ENCODE peak calls at places on chromosome 12, in six cellular contexts. One of them, this sample, is unnamed.

GRCh38 chr12:77940011-77940423 is 109.3 kb downstream of the NAV3 start:
- DNase-seq in EL: peak; percentile 90
- DNase-seq in substantia nigra: no peak
- DNase-seq in anterior cingulate cortex: no peak
- DNase-seq in T-helper 17 cell: no peak
- DNase-seq in stimulated activated CD8-positive, alpha-beta memory T cell treated with anti-CD3 and anti-CD28 coated beads, Interleukin-12 subunit alpha, Interleukin-12 subunit beta, amount 100 ng/mL, for 1 hour: no peak
- DNase-seq in this sample: no peak

GRCh38 chr12:28191018-28191595 is 851 bp downstream of the CCDC91 start:
- DNase-seq in EL: peak; percentile 69
- DNase-seq in substantia nigra: no peak
- DNase-seq in anterior cingulate cortex: no peak
- DNase-seq in T-helper 17 cell: peak; percentile 18
- DNase-seq in stimulated activated CD8-positive, alpha-beta memory T cell treated with anti-CD3 and anti-CD28 coated beads, Interleukin-12 subunit alpha, Interleukin-12 subunit beta, amount 100 ng/mL, for 1 hour: no peak
- DNase-seq in this sample: no peak

GRCh38 chr12:23464241-23464812 is 485.1 kb downstream of the SOX5 start:
- DNase-seq in EL: no peak
- DNase-seq in substantia nigra: no peak
- DNase-seq in anterior cingulate cortex: no peak
- DNase-seq in T-helper 17 cell: no peak
- DNase-seq in stimulated activated CD8-positive, alpha-beta memory T cell treated with anti-CD3 and anti-CD28 coated beads, Interleukin-12 subunit alpha, Interleukin-12 subunit beta, amount 100 ng/mL, for 1 hour: no peak
- DNase-seq in this sample: no peak

GRCh38 chr12:63845726-63846125 is 1.2 kb downstream of the SRGAP1 start:
- DNase-seq in EL: peak; percentile 61
- DNase-seq in substantia nigra: no peak
- DNase-seq in anterior cingulate cortex: no peak
- DNase-seq in T-helper 17 cell: no peak
- DNase-seq in stimulated activated CD8-positive, alpha-beta memory T cell treated with anti-CD3 and anti-CD28 coated beads, Interleukin-12 subunit alpha, Interleukin-12 subunit beta, amount 100 ng/mL, for 1 hour: no peak
- DNase-seq in this sample: no peak

GRCh38 chr12:47975036-47975620 is 11.7 kb downstream of the TMEM106C start:
- DNase-seq in EL: no peak
- DNase-seq in substantia nigra: no peak
- DNase-seq in anterior cingulate cortex: no peak
- DNase-seq in T-helper 17 cell: no peak
- DNase-seq in stimulated activated CD8-positive, alpha-beta memory T cell treated with anti-CD3 and anti-CD28 coated beads, Interleukin-12 subunit alpha, Interleukin-12 subunit beta, amount 100 ng/mL, for 1 hour: no peak
- DNase-seq in this sample: no peak

GRCh38 chr12:55716582-55717396 is 943 bp downstream of the BLOC1S1 start:
- DNase-seq in EL: peak; percentile 64
- DNase-seq in substantia nigra: no peak
- DNase-seq in anterior cingulate cortex: no peak
- DNase-seq in T-helper 17 cell: no peak
- DNase-seq in stimulated activated CD8-positive, alpha-beta memory T cell treated with anti-CD3 and anti-CD28 coated beads, Interleukin-12 subunit alpha, Interleukin-12 subunit beta, amount 100 ng/mL, for 1 hour: no peak
- DNase-seq in this sample: no peak

GRCh38 chr12:5051334-5051733 is 7.7 kb downstream of the KCNA5 start:
- DNase-seq in EL: no peak
- DNase-seq in substantia nigra: no peak
- DNase-seq in anterior cingulate cortex: no peak
- DNase-seq in T-helper 17 cell: no peak
- DNase-seq in stimulated activated CD8-positive, alpha-beta memory T cell treated with anti-CD3 and anti-CD28 coated beads, Interleukin-12 subunit alpha, Interleukin-12 subunit beta, amount 100 ng/mL, for 1 hour: no peak
- DNase-seq in this sample: no peak

GRCh38 chr12:6768385-6769002 is 2.3 kb downstream of the PTMS start:
- DNase-seq in EL: peak; percentile 25
- DNase-seq in substantia nigra: no peak
- DNase-seq in anterior cingulate cortex: no peak
- DNase-seq in T-helper 17 cell: no peak
- DNase-seq in stimulated activated CD8-positive, alpha-beta memory T cell treated with anti-CD3 and anti-CD28 coated beads, Interleukin-12 subunit alpha, Interleukin-12 subunit beta, amount 100 ng/mL, for 1 hour: no peak
- DNase-seq in this sample: no peak

GRCh38 chr12:807041-807717 is 54.8 kb downstream of the WNK1 start:
- DNase-seq in EL: no peak
- DNase-seq in substantia nigra: no peak
- DNase-seq in anterior cingulate cortex: no peak
- DNase-seq in T-helper 17 cell: no peak
- DNase-seq in stimulated activated CD8-positive, alpha-beta memory T cell treated with anti-CD3 and anti-CD28 coated beads, Interleukin-12 subunit alpha, Interleukin-12 subunit beta, amount 100 ng/mL, for 1 hour: no peak
- DNase-seq in this sample: no peak

GRCh38 chr12:75722714-75723200 is 211.3 kb upstream of the KRR1 start:
- DNase-seq in EL: peak; percentile 86
- DNase-seq in substantia nigra: peak; percentile 4
- DNase-seq in anterior cingulate cortex: peak; percentile 24
- DNase-seq in T-helper 17 cell: no peak
- DNase-seq in stimulated activated CD8-positive, alpha-beta memory T cell treated with anti-CD3 and anti-CD28 coated beads, Interleukin-12 subunit alpha, Interleukin-12 subunit beta, amount 100 ng/mL, for 1 hour: peak; percentile 16
- DNase-seq in this sample: no peak

GRCh38 chr12:131869871-131870418 is 24.5 kb upstream of the ULK1 start:
- DNase-seq in EL: peak; percentile 87
- DNase-seq in substantia nigra: no peak
- DNase-seq in anterior cingulate cortex: no peak
- DNase-seq in T-helper 17 cell: no peak
- DNase-seq in stimulated activated CD8-positive, alpha-beta memory T cell treated with anti-CD3 and anti-CD28 coated beads, Interleukin-12 subunit alpha, Interleukin-12 subunit beta, amount 100 ng/mL, for 1 hour: no peak
- DNase-seq in this sample: no peak

GRCh38 chr12:121334513-121335343 is 17.5 kb downstream of the ANAPC5 start:
- DNase-seq in EL: peak; percentile 61
- DNase-seq in substantia nigra: no peak
- DNase-seq in anterior cingulate cortex: no peak
- DNase-seq in T-helper 17 cell: no peak
- DNase-seq in stimulated activated CD8-positive, alpha-beta memory T cell treated with anti-CD3 and anti-CD28 coated beads, Interleukin-12 subunit alpha, Interleukin-12 subunit beta, amount 100 ng/mL, for 1 hour: no peak
- DNase-seq in this sample: peak; percentile 36

GRCh38 chr12:110696283-110696682 is 7.4 kb upstream of the HVCN1 start:
- DNase-seq in EL: no peak
- DNase-seq in substantia nigra: no peak
- DNase-seq in anterior cingulate cortex: no peak
- DNase-seq in T-helper 17 cell: no peak
- DNase-seq in stimulated activated CD8-positive, alpha-beta memory T cell treated with anti-CD3 and anti-CD28 coated beads, Interleukin-12 subunit alpha, Interleukin-12 subunit beta, amount 100 ng/mL, for 1 hour: no peak
- DNase-seq in this sample: no peak

GRCh38 chr12:117875652-117876491 is 92.9 kb downstream of the KSR2 start:
- DNase-seq in EL: peak; percentile 40
- DNase-seq in substantia nigra: peak; percentile 18
- DNase-seq in anterior cingulate cortex: peak; percentile 39
- DNase-seq in T-helper 17 cell: peak; percentile 43
- DNase-seq in stimulated activated CD8-positive, alpha-beta memory T cell treated with anti-CD3 and anti-CD28 coated beads, Interleukin-12 subunit alpha, Interleukin-12 subunit beta, amount 100 ng/mL, for 1 hour: no peak
- DNase-seq in this sample: no peak

GRCh38 chr12:6285063-6285477 is 25.4 kb upstream of the PLEKHG6 start:
- DNase-seq in EL: peak; percentile 77
- DNase-seq in substantia nigra: peak; percentile 41
- DNase-seq in anterior cingulate cortex: peak; percentile 16
- DNase-seq in T-helper 17 cell: peak; percentile 46
- DNase-seq in stimulated activated CD8-positive, alpha-beta memory T cell treated with anti-CD3 and anti-CD28 coated beads, Interleukin-12 subunit alpha, Interleukin-12 subunit beta, amount 100 ng/mL, for 1 hour: peak; percentile 42
- DNase-seq in this sample: peak; percentile 32

GRCh38 chr12:51635371-51635770 is 44.3 kb downstream of the SCN8A start:
- DNase-seq in EL: peak; percentile 50
- DNase-seq in substantia nigra: no peak
- DNase-seq in anterior cingulate cortex: no peak
- DNase-seq in T-helper 17 cell: no peak
- DNase-seq in stimulated activated CD8-positive, alpha-beta memory T cell treated with anti-CD3 and anti-CD28 coated beads, Interleukin-12 subunit alpha, Interleukin-12 subunit beta, amount 100 ng/mL, for 1 hour: no peak
- DNase-seq in this sample: no peak

GRCh38 chr12:68856510-68856909 is 48.5 kb downstream of the MDM2 start:
- DNase-seq in EL: no peak
- DNase-seq in substantia nigra: no peak
- DNase-seq in anterior cingulate cortex: no peak
- DNase-seq in T-helper 17 cell: no peak
- DNase-seq in stimulated activated CD8-positive, alpha-beta memory T cell treated with anti-CD3 and anti-CD28 coated beads, Interleukin-12 subunit alpha, Interleukin-12 subunit beta, amount 100 ng/mL, for 1 hour: no peak
- DNase-seq in this sample: no peak

GRCh38 chr12:4700621-4701026 is 19.6 kb upstream of the GALNT8 start:
- DNase-seq in EL: no peak
- DNase-seq in substantia nigra: no peak
- DNase-seq in anterior cingulate cortex: peak; percentile 40
- DNase-seq in T-helper 17 cell: no peak
- DNase-seq in stimulated activated CD8-positive, alpha-beta memory T cell treated with anti-CD3 and anti-CD28 coated beads, Interleukin-12 subunit alpha, Interleukin-12 subunit beta, amount 100 ng/mL, for 1 hour: no peak
- DNase-seq in this sample: no peak

This sample was measured in NCI-H1048.